ENCODE peak calls at places on chromosomes 5 and 9, in ten cellular contexts. One of them, this sample, is unnamed.

GRCh38 chr5:109191153-109191558 is 218.6 kb downstream of the PJA2 start:
- DNase-seq in AG09319: peak
- DNase-seq in renal cortical epithelial cell: peak
- DNase-seq in EH: peak
- DNase-seq in left ventricle myocardium inferior: no peak
- DNase-seq in activated CD4-positive, CD25-positive, alpha-beta regulatory T cell treated with anti-CD3 and anti-CD28 coated beads, Interleukin-2, amount 50 U/mL, for 72 hours: no peak
- DNase-seq in activated CD8-positive, alpha-beta memory T cell treated with anti-CD3 and anti-CD28 coated beads, Interleukin-2, amount 10 ng/mL, durations not matched to agents 7 days and 5 days: peak
- DNase-seq in choroid plexus epithelial cell: peak
- DNase-seq in Right ventricle myocardium superior: no peak
- DNase-seq in Kasumi-1: no peak
- DNase-seq in this sample: no peak

GRCh38 chr9:99350461-99350860 is 128.4 kb downstream of the SEC61B start:
- DNase-seq in EH: no peak
- DNase-seq in choroid plexus epithelial cell: no peak
- DNase-seq in Right ventricle myocardium superior: no peak
- DNase-seq in activated CD8-positive, alpha-beta memory T cell treated with anti-CD3 and anti-CD28 coated beads, Interleukin-2, amount 10 ng/mL, durations not matched to agents 7 days and 5 days: no peak
- DNase-seq in left ventricle myocardium inferior: no peak
- DNase-seq in renal cortical epithelial cell: no peak
- DNase-seq in AG09319: no peak
- DNase-seq in activated CD4-positive, CD25-positive, alpha-beta regulatory T cell treated with anti-CD3 and anti-CD28 coated beads, Interleukin-2, amount 50 U/mL, for 72 hours: no peak
- DNase-seq in Kasumi-1: no peak
- DNase-seq in this sample: no peak

GRCh38 chr5:150413176-150413901 is 629 bp upstream of the CD74 start:
- DNase-seq in Right ventricle myocardium superior: no peak
- DNase-seq in EH: no peak
- DNase-seq in left ventricle myocardium inferior: no peak
- DNase-seq in AG09319: no peak
- DNase-seq in activated CD8-positive, alpha-beta memory T cell treated with anti-CD3 and anti-CD28 coated beads, Interleukin-2, amount 10 ng/mL, durations not matched to agents 7 days and 5 days: no peak
- DNase-seq in activated CD4-positive, CD25-positive, alpha-beta regulatory T cell treated with anti-CD3 and anti-CD28 coated beads, Interleukin-2, amount 50 U/mL, for 72 hours: no peak
- DNase-seq in choroid plexus epithelial cell: no peak
- DNase-seq in Kasumi-1: no peak
- DNase-seq in renal cortical epithelial cell: no peak
- DNase-seq in this sample: peak

GRCh38 chr5:109703827-109704226 is 14.1 kb downstream of the MAN2A1 start:
- DNase-seq in activated CD4-positive, CD25-positive, alpha-beta regulatory T cell treated with anti-CD3 and anti-CD28 coated beads, Interleukin-2, amount 50 U/mL, for 72 hours: no peak
- DNase-seq in left ventricle myocardium inferior: no peak
- DNase-seq in AG09319: no peak
- DNase-seq in EH: peak
- DNase-seq in choroid plexus epithelial cell: no peak
- DNase-seq in Right ventricle myocardium superior: no peak
- DNase-seq in Kasumi-1: no peak
- DNase-seq in activated CD8-positive, alpha-beta memory T cell treated with anti-CD3 and anti-CD28 coated beads, Interleukin-2, amount 10 ng/mL, durations not matched to agents 7 days and 5 days: no peak
- DNase-seq in renal cortical epithelial cell: no peak
- DNase-seq in this sample: no peak

GRCh38 chr9:16832101-16832500 is 38.4 kb downstream of the BNC2 start:
- DNase-seq in renal cortical epithelial cell: no peak
- DNase-seq in left ventricle myocardium inferior: no peak
- DNase-seq in activated CD8-positive, alpha-beta memory T cell treated with anti-CD3 and anti-CD28 coated beads, Interleukin-2, amount 10 ng/mL, durations not matched to agents 7 days and 5 days: no peak
- DNase-seq in EH: no peak
- DNase-seq in AG09319: no peak
- DNase-seq in Right ventricle myocardium superior: no peak
- DNase-seq in choroid plexus epithelial cell: no peak
- DNase-seq in activated CD4-positive, CD25-positive, alpha-beta regulatory T cell treated with anti-CD3 and anti-CD28 coated beads, Interleukin-2, amount 50 U/mL, for 72 hours: no peak
- DNase-seq in Kasumi-1: no peak
- DNase-seq in this sample: no peak

GRCh38 chr9:13149454-13149853 is 130.0 kb downstream of the MPDZ start:
- DNase-seq in choroid plexus epithelial cell: no peak
- DNase-seq in Right ventricle myocardium superior: peak
- DNase-seq in EH: no peak
- DNase-seq in renal cortical epithelial cell: no peak
- DNase-seq in Kasumi-1: no peak
- DNase-seq in activated CD8-positive, alpha-beta memory T cell treated with anti-CD3 and anti-CD28 coated beads, Interleukin-2, amount 10 ng/mL, durations not matched to agents 7 days and 5 days: no peak
- DNase-seq in AG09319: no peak
- DNase-seq in left ventricle myocardium inferior: peak
- DNase-seq in activated CD4-positive, CD25-positive, alpha-beta regulatory T cell treated with anti-CD3 and anti-CD28 coated beads, Interleukin-2, amount 50 U/mL, for 72 hours: no peak
- DNase-seq in this sample: peak

GRCh38 chr5:151741678-151742423 is 16.6 kb downstream of the ATOX1 start:
- DNase-seq in Right ventricle myocardium superior: no peak
- DNase-seq in left ventricle myocardium inferior: no peak
- DNase-seq in activated CD4-positive, CD25-positive, alpha-beta regulatory T cell treated with anti-CD3 and anti-CD28 coated beads, Interleukin-2, amount 50 U/mL, for 72 hours: no peak
- DNase-seq in Kasumi-1: no peak
- DNase-seq in choroid plexus epithelial cell: peak
- DNase-seq in activated CD8-positive, alpha-beta memory T cell treated with anti-CD3 and anti-CD28 coated beads, Interleukin-2, amount 10 ng/mL, durations not matched to agents 7 days and 5 days: no peak
- DNase-seq in AG09319: no peak
- DNase-seq in EH: peak
- DNase-seq in renal cortical epithelial cell: peak
- DNase-seq in this sample: no peak

GRCh38 chr9:35112257-35113020 is 3.2 kb downstream of the ATOSB start:
- DNase-seq in AG09319: peak
- DNase-seq in renal cortical epithelial cell: peak
- DNase-seq in EH: peak
- DNase-seq in Kasumi-1: no peak
- DNase-seq in Right ventricle myocardium superior: no peak
- DNase-seq in left ventricle myocardium inferior: no peak
- DNase-seq in choroid plexus epithelial cell: peak
- DNase-seq in activated CD8-positive, alpha-beta memory T cell treated with anti-CD3 and anti-CD28 coated beads, Interleukin-2, amount 10 ng/mL, durations not matched to agents 7 days and 5 days: no peak
- DNase-seq in activated CD4-positive, CD25-positive, alpha-beta regulatory T cell treated with anti-CD3 and anti-CD28 coated beads, Interleukin-2, amount 50 U/mL, for 72 hours: peak
- DNase-seq in this sample: no peak

GRCh38 chr5:150278916-150279315 is 10.7 kb downstream of the CAMK2A start:
- DNase-seq in EH: peak
- DNase-seq in Kasumi-1: no peak
- DNase-seq in AG09319: no peak
- DNase-seq in Right ventricle myocardium superior: no peak
- DNase-seq in renal cortical epithelial cell: peak
- DNase-seq in choroid plexus epithelial cell: peak
- DNase-seq in activated CD4-positive, CD25-positive, alpha-beta regulatory T cell treated with anti-CD3 and anti-CD28 coated beads, Interleukin-2, amount 50 U/mL, for 72 hours: no peak
- DNase-seq in left ventricle myocardium inferior: no peak
- DNase-seq in activated CD8-positive, alpha-beta memory T cell treated with anti-CD3 and anti-CD28 coated beads, Interleukin-2, amount 10 ng/mL, durations not matched to agents 7 days and 5 days: no peak
- DNase-seq in this sample: no peak

GRCh38 chr9:114906922-114907571 is 23.3 kb downstream of the TNFSF8 start:
- DNase-seq in activated CD8-positive, alpha-beta memory T cell treated with anti-CD3 and anti-CD28 coated beads, Interleukin-2, amount 10 ng/mL, durations not matched to agents 7 days and 5 days: peak
- DNase-seq in renal cortical epithelial cell: peak
- DNase-seq in EH: peak
- DNase-seq in Right ventricle myocardium superior: no peak
- DNase-seq in left ventricle myocardium inferior: no peak
- DNase-seq in activated CD4-positive, CD25-positive, alpha-beta regulatory T cell treated with anti-CD3 and anti-CD28 coated beads, Interleukin-2, amount 50 U/mL, for 72 hours: no peak
- DNase-seq in Kasumi-1: peak
- DNase-seq in AG09319: no peak
- DNase-seq in choroid plexus epithelial cell: peak
- DNase-seq in this sample: no peak

GRCh38 chr5:140575309-140575708 is 10.7 kb downstream of the SLC35A4 start:
- DNase-seq in left ventricle myocardium inferior: peak
- DNase-seq in choroid plexus epithelial cell: peak
- DNase-seq in Right ventricle myocardium superior: peak
- DNase-seq in activated CD8-positive, alpha-beta memory T cell treated with anti-CD3 and anti-CD28 coated beads, Interleukin-2, amount 10 ng/mL, durations not matched to agents 7 days and 5 days: no peak
- DNase-seq in AG09319: no peak
- DNase-seq in Kasumi-1: no peak
- DNase-seq in activated CD4-positive, CD25-positive, alpha-beta regulatory T cell treated with anti-CD3 and anti-CD28 coated beads, Interleukin-2, amount 50 U/mL, for 72 hours: no peak
- DNase-seq in EH: peak
- DNase-seq in renal cortical epithelial cell: peak
- DNase-seq in this sample: peak

GRCh38 chr9:26746357-26747072 is 146.1 kb downstream of the CAAP1 start:
- DNase-seq in left ventricle myocardium inferior: no peak
- DNase-seq in activated CD4-positive, CD25-positive, alpha-beta regulatory T cell treated with anti-CD3 and anti-CD28 coated beads, Interleukin-2, amount 50 U/mL, for 72 hours: no peak
- DNase-seq in AG09319: no peak
- DNase-seq in activated CD8-positive, alpha-beta memory T cell treated with anti-CD3 and anti-CD28 coated beads, Interleukin-2, amount 10 ng/mL, durations not matched to agents 7 days and 5 days: no peak
- DNase-seq in EH: peak
- DNase-seq in renal cortical epithelial cell: peak
- DNase-seq in Right ventricle myocardium superior: no peak
- DNase-seq in Kasumi-1: no peak
- DNase-seq in choroid plexus epithelial cell: peak
- DNase-seq in this sample: no peak

GRCh38 chr9:95769909-95770433 is 105.5 kb upstream of the ERCC6L2 start:
- DNase-seq in left ventricle myocardium inferior: no peak
- DNase-seq in Kasumi-1: no peak
- DNase-seq in choroid plexus epithelial cell: no peak
- DNase-seq in activated CD4-positive, CD25-positive, alpha-beta regulatory T cell treated with anti-CD3 and anti-CD28 coated beads, Interleukin-2, amount 50 U/mL, for 72 hours: no peak
- DNase-seq in activated CD8-positive, alpha-beta memory T cell treated with anti-CD3 and anti-CD28 coated beads, Interleukin-2, amount 10 ng/mL, durations not matched to agents 7 days and 5 days: no peak
- DNase-seq in EH: no peak
- DNase-seq in Right ventricle myocardium superior: no peak
- DNase-seq in renal cortical epithelial cell: no peak
- DNase-seq in AG09319: no peak
- DNase-seq in this sample: no peak

GRCh38 chr5:64201986-64202385 is 36.3 kb downstream of the RNF180 start:
- DNase-seq in activated CD4-positive, CD25-positive, alpha-beta regulatory T cell treated with anti-CD3 and anti-CD28 coated beads, Interleukin-2, amount 50 U/mL, for 72 hours: no peak
- DNase-seq in AG09319: no peak
- DNase-seq in Kasumi-1: no peak
- DNase-seq in renal cortical epithelial cell: no peak
- DNase-seq in left ventricle myocardium inferior: no peak
- DNase-seq in EH: peak
- DNase-seq in activated CD8-positive, alpha-beta memory T cell treated with anti-CD3 and anti-CD28 coated beads, Interleukin-2, amount 10 ng/mL, durations not matched to agents 7 days and 5 days: no peak
- DNase-seq in choroid plexus epithelial cell: peak
- DNase-seq in Right ventricle myocardium superior: no peak
- DNase-seq in this sample: no peak

GRCh38 chr9:21381752-21382339 is 3.4 kb downstream of the IFNA2 start:
- DNase-seq in Right ventricle myocardium superior: no peak
- DNase-seq in activated CD8-positive, alpha-beta memory T cell treated with anti-CD3 and anti-CD28 coated beads, Interleukin-2, amount 10 ng/mL, durations not matched to agents 7 days and 5 days: no peak
- DNase-seq in activated CD4-positive, CD25-positive, alpha-beta regulatory T cell treated with anti-CD3 and anti-CD28 coated beads, Interleukin-2, amount 50 U/mL, for 72 hours: no peak
- DNase-seq in left ventricle myocardium inferior: no peak
- DNase-seq in choroid plexus epithelial cell: no peak
- DNase-seq in EH: no peak
- DNase-seq in AG09319: no peak
- DNase-seq in Kasumi-1: peak
- DNase-seq in renal cortical epithelial cell: no peak
- DNase-seq in this sample: no peak

GRCh38 chr5:115471674-115472073 is 72.9 kb downstream of the FEM1C start:
- DNase-seq in AG09319: no peak
- DNase-seq in Right ventricle myocardium superior: peak
- DNase-seq in choroid plexus epithelial cell: no peak
- DNase-seq in activated CD4-positive, CD25-positive, alpha-beta regulatory T cell treated with anti-CD3 and anti-CD28 coated beads, Interleukin-2, amount 50 U/mL, for 72 hours: no peak
- DNase-seq in left ventricle myocardium inferior: peak
- DNase-seq in EH: peak
- DNase-seq in Kasumi-1: no peak
- DNase-seq in renal cortical epithelial cell: no peak
- DNase-seq in activated CD8-positive, alpha-beta memory T cell treated with anti-CD3 and anti-CD28 coated beads, Interleukin-2, amount 10 ng/mL, durations not matched to agents 7 days and 5 days: no peak
- DNase-seq in this sample: peak

GRCh38 chr9:133160742-133161541 is 2.8 kb downstream of the GBGT1 start:
- DNase-seq in activated CD8-positive, alpha-beta memory T cell treated with anti-CD3 and anti-CD28 coated beads, Interleukin-2, amount 10 ng/mL, durations not matched to agents 7 days and 5 days: peak
- DNase-seq in EH: peak
- DNase-seq in Kasumi-1: peak
- DNase-seq in AG09319: no peak
- DNase-seq in activated CD4-positive, CD25-positive, alpha-beta regulatory T cell treated with anti-CD3 and anti-CD28 coated beads, Interleukin-2, amount 50 U/mL, for 72 hours: no peak
- DNase-seq in choroid plexus epithelial cell: peak
- DNase-seq in left ventricle myocardium inferior: peak
- DNase-seq in renal cortical epithelial cell: peak
- DNase-seq in Right ventricle myocardium superior: peak
- DNase-seq in this sample: no peak

GRCh38 chr5:171874210-171874609 is 88.6 kb downstream of the SMIM23 start:
- DNase-seq in AG09319: no peak
- DNase-seq in Right ventricle myocardium superior: no peak
- DNase-seq in Kasumi-1: peak
- DNase-seq in renal cortical epithelial cell: peak
- DNase-seq in left ventricle myocardium inferior: no peak
- DNase-seq in EH: peak
- DNase-seq in choroid plexus epithelial cell: peak
- DNase-seq in activated CD4-positive, CD25-positive, alpha-beta regulatory T cell treated with anti-CD3 and anti-CD28 coated beads, Interleukin-2, amount 50 U/mL, for 72 hours: no peak
- DNase-seq in activated CD8-positive, alpha-beta memory T cell treated with anti-CD3 and anti-CD28 coated beads, Interleukin-2, amount 10 ng/mL, durations not matched to agents 7 days and 5 days: no peak
- DNase-seq in this sample: no peak

GRCh38 chr9:21528123-21528808 is 46.2 kb upstream of the IFNE start:
- DNase-seq in choroid plexus epithelial cell: no peak
- DNase-seq in Right ventricle myocardium superior: no peak
- DNase-seq in activated CD4-positive, CD25-positive, alpha-beta regulatory T cell treated with anti-CD3 and anti-CD28 coated beads, Interleukin-2, amount 50 U/mL, for 72 hours: no peak
- DNase-seq in Kasumi-1: no peak
- DNase-seq in EH: no peak
- DNase-seq in activated CD8-positive, alpha-beta memory T cell treated with anti-CD3 and anti-CD28 coated beads, Interleukin-2, amount 10 ng/mL, durations not matched to agents 7 days and 5 days: no peak
- DNase-seq in renal cortical epithelial cell: no peak
- DNase-seq in left ventricle myocardium inferior: no peak
- DNase-seq in AG09319: no peak
- DNase-seq in this sample: no peak

GRCh38 chr5:143297756-143298155 is 105.7 kb downstream of the NR3C1 start:
- DNase-seq in choroid plexus epithelial cell: no peak
- DNase-seq in Right ventricle myocardium superior: no peak
- DNase-seq in left ventricle myocardium inferior: no peak
- DNase-seq in AG09319: no peak
- DNase-seq in activated CD4-positive, CD25-positive, alpha-beta regulatory T cell treated with anti-CD3 and anti-CD28 coated beads, Interleukin-2, amount 50 U/mL, for 72 hours: no peak
- DNase-seq in renal cortical epithelial cell: no peak
- DNase-seq in activated CD8-positive, alpha-beta memory T cell treated with anti-CD3 and anti-CD28 coated beads, Interleukin-2, amount 10 ng/mL, durations not matched to agents 7 days and 5 days: no peak
- DNase-seq in EH: no peak
- DNase-seq in Kasumi-1: no peak
- DNase-seq in this sample: no peak

GRCh38 chr9:135584934-135585333 is 23.4 kb downstream of the PAEP start:
- DNase-seq in activated CD8-positive, alpha-beta memory T cell treated with anti-CD3 and anti-CD28 coated beads, Interleukin-2, amount 10 ng/mL, durations not matched to agents 7 days and 5 days: no peak
- DNase-seq in choroid plexus epithelial cell: no peak
- DNase-seq in EH: no peak
- DNase-seq in renal cortical epithelial cell: no peak
- DNase-seq in activated CD4-positive, CD25-positive, alpha-beta regulatory T cell treated with anti-CD3 and anti-CD28 coated beads, Interleukin-2, amount 50 U/mL, for 72 hours: no peak
- DNase-seq in Right ventricle myocardium superior: no peak
- DNase-seq in left ventricle myocardium inferior: no peak
- DNase-seq in Kasumi-1: no peak
- DNase-seq in AG09319: no peak
- DNase-seq in this sample: no peak

GRCh38 chr9:971901-972511 is 4.4 kb upstream of the DMRT3 start:
- DNase-seq in activated CD8-positive, alpha-beta memory T cell treated with anti-CD3 and anti-CD28 coated beads, Interleukin-2, amount 10 ng/mL, durations not matched to agents 7 days and 5 days: no peak
- DNase-seq in activated CD4-positive, CD25-positive, alpha-beta regulatory T cell treated with anti-CD3 and anti-CD28 coated beads, Interleukin-2, amount 50 U/mL, for 72 hours: no peak
- DNase-seq in left ventricle myocardium inferior: no peak
- DNase-seq in Kasumi-1: no peak
- DNase-seq in AG09319: no peak
- DNase-seq in Right ventricle myocardium superior: no peak
- DNase-seq in renal cortical epithelial cell: no peak
- DNase-seq in choroid plexus epithelial cell: no peak
- DNase-seq in EH: no peak
- DNase-seq in this sample: no peak

GRCh38 chr9:91138760-91139159 is 223.0 kb downstream of the AUH start:
- DNase-seq in Kasumi-1: no peak
- DNase-seq in activated CD8-positive, alpha-beta memory T cell treated with anti-CD3 and anti-CD28 coated beads, Interleukin-2, amount 10 ng/mL, durations not matched to agents 7 days and 5 days: no peak
- DNase-seq in EH: peak
- DNase-seq in choroid plexus epithelial cell: no peak
- DNase-seq in renal cortical epithelial cell: peak
- DNase-seq in Right ventricle myocardium superior: no peak
- DNase-seq in AG09319: no peak
- DNase-seq in left ventricle myocardium inferior: no peak
- DNase-seq in activated CD4-positive, CD25-positive, alpha-beta regulatory T cell treated with anti-CD3 and anti-CD28 coated beads, Interleukin-2, amount 50 U/mL, for 72 hours: no peak
- DNase-seq in this sample: no peak

GRCh38 chr9:12855066-12855465 is 80.2 kb downstream of the LURAP1L start:
- DNase-seq in AG09319: no peak
- DNase-seq in choroid plexus epithelial cell: no peak
- DNase-seq in Right ventricle myocardium superior: no peak
- DNase-seq in renal cortical epithelial cell: no peak
- DNase-seq in activated CD4-positive, CD25-positive, alpha-beta regulatory T cell treated with anti-CD3 and anti-CD28 coated beads, Interleukin-2, amount 50 U/mL, for 72 hours: no peak
- DNase-seq in activated CD8-positive, alpha-beta memory T cell treated with anti-CD3 and anti-CD28 coated beads, Interleukin-2, amount 10 ng/mL, durations not matched to agents 7 days and 5 days: no peak
- DNase-seq in left ventricle myocardium inferior: no peak
- DNase-seq in EH: no peak
- DNase-seq in Kasumi-1: no peak
- DNase-seq in this sample: no peak

GRCh38 chr9:129550199-129550839 is 70.6 kb downstream of the C9orf50 start:
- DNase-seq in AG09319: peak
- DNase-seq in activated CD8-positive, alpha-beta memory T cell treated with anti-CD3 and anti-CD28 coated beads, Interleukin-2, amount 10 ng/mL, durations not matched to agents 7 days and 5 days: no peak
- DNase-seq in renal cortical epithelial cell: no peak
- DNase-seq in left ventricle myocardium inferior: peak
- DNase-seq in activated CD4-positive, CD25-positive, alpha-beta regulatory T cell treated with anti-CD3 and anti-CD28 coated beads, Interleukin-2, amount 50 U/mL, for 72 hours: peak
- DNase-seq in choroid plexus epithelial cell: peak
- DNase-seq in EH: peak
- DNase-seq in Kasumi-1: no peak
- DNase-seq in Right ventricle myocardium superior: peak
- DNase-seq in this sample: peak

GRCh38 chr5:35003018-35003957 is 44.5 kb downstream of the AGXT2 start:
- DNase-seq in Kasumi-1: peak
- DNase-seq in choroid plexus epithelial cell: peak
- DNase-seq in Right ventricle myocardium superior: peak
- DNase-seq in AG09319: peak
- DNase-seq in EH: peak
- DNase-seq in activated CD4-positive, CD25-positive, alpha-beta regulatory T cell treated with anti-CD3 and anti-CD28 coated beads, Interleukin-2, amount 50 U/mL, for 72 hours: peak
- DNase-seq in renal cortical epithelial cell: peak
- DNase-seq in left ventricle myocardium inferior: no peak
- DNase-seq in activated CD8-positive, alpha-beta memory T cell treated with anti-CD3 and anti-CD28 coated beads, Interleukin-2, amount 10 ng/mL, durations not matched to agents 7 days and 5 days: peak
- DNase-seq in this sample: no peak

GRCh38 chr9:137331929-137332328 is 29.9 kb upstream of the NRARP start:
- DNase-seq in activated CD4-positive, CD25-positive, alpha-beta regulatory T cell treated with anti-CD3 and anti-CD28 coated beads, Interleukin-2, amount 50 U/mL, for 72 hours: no peak
- DNase-seq in AG09319: no peak
- DNase-seq in activated CD8-positive, alpha-beta memory T cell treated with anti-CD3 and anti-CD28 coated beads, Interleukin-2, amount 10 ng/mL, durations not matched to agents 7 days and 5 days: no peak
- DNase-seq in EH: no peak
- DNase-seq in left ventricle myocardium inferior: no peak
- DNase-seq in choroid plexus epithelial cell: no peak
- DNase-seq in renal cortical epithelial cell: no peak
- DNase-seq in Kasumi-1: no peak
- DNase-seq in Right ventricle myocardium superior: no peak
- DNase-seq in this sample: no peak

GRCh38 chr9:83473488-83473971 is 64.7 kb downstream of the FRMD3 start:
- DNase-seq in EH: peak
- DNase-seq in activated CD8-positive, alpha-beta memory T cell treated with anti-CD3 and anti-CD28 coated beads, Interleukin-2, amount 10 ng/mL, durations not matched to agents 7 days and 5 days: no peak
- DNase-seq in AG09319: no peak
- DNase-seq in Right ventricle myocardium superior: no peak
- DNase-seq in left ventricle myocardium inferior: no peak
- DNase-seq in choroid plexus epithelial cell: peak
- DNase-seq in activated CD4-positive, CD25-positive, alpha-beta regulatory T cell treated with anti-CD3 and anti-CD28 coated beads, Interleukin-2, amount 50 U/mL, for 72 hours: no peak
- DNase-seq in renal cortical epithelial cell: peak
- DNase-seq in Kasumi-1: no peak
- DNase-seq in this sample: no peak

This sample was measured in right lobe of liver.